ENCODE peak calls at places on chromosomes 4 and X, in five cellular contexts. One of them, this sample, is unnamed.

GRCh38 chr4:98573791-98574190 is 84.6 kb downstream of the TSPAN5 start:
- DNase-seq in GM23338: no peak
- DNase-seq in upper lobe of right lung: no peak
- DNase-seq in CD4-positive, alpha-beta T cell: no peak
- DNase-seq in HCT116: no peak
- DNase-seq in this sample: no peak

GRCh38 chr4:123406862-123407261 is 10.3 kb downstream of the SPRY1 start:
- DNase-seq in GM23338: no peak
- DNase-seq in CD4-positive, alpha-beta T cell: no peak
- DNase-seq in upper lobe of right lung: no peak
- DNase-seq in HCT116: no peak
- DNase-seq in this sample: no peak

GRCh38 chr4:81785338-81785737 is 313.6 kb upstream of the RASGEF1B start:
- DNase-seq in HCT116: no peak
- DNase-seq in CD4-positive, alpha-beta T cell: no peak
- DNase-seq in upper lobe of right lung: no peak
- DNase-seq in GM23338: no peak
- DNase-seq in this sample: no peak

GRCh38 chr4:155854597-155855226 is 11.4 kb downstream of the ASIC5 start:
- DNase-seq in upper lobe of right lung: no peak
- DNase-seq in GM23338: no peak
- DNase-seq in HCT116: no peak
- DNase-seq in CD4-positive, alpha-beta T cell: no peak
- DNase-seq in this sample: no peak

GRCh38 chr4:154164931-154165839 is 326.4 kb downstream of the DCHS2 start:
- DNase-seq in GM23338: no peak
- DNase-seq in upper lobe of right lung: no peak
- DNase-seq in HCT116: peak; percentile 86
- DNase-seq in CD4-positive, alpha-beta T cell: no peak
- DNase-seq in this sample: peak; percentile 74

GRCh38 chr4:188976644-188977115 is 837.4 kb downstream of the TRIML1 start:
- DNase-seq in upper lobe of right lung: no peak
- DNase-seq in CD4-positive, alpha-beta T cell: no peak
- DNase-seq in HCT116: no peak
- DNase-seq in GM23338: peak; percentile 84
- DNase-seq in this sample: no peak

GRCh38 chr4:83231620-83232056 is 53.0 kb downstream of the COQ2 start:
- DNase-seq in upper lobe of right lung: no peak
- DNase-seq in HCT116: no peak
- DNase-seq in GM23338: no peak
- DNase-seq in CD4-positive, alpha-beta T cell: no peak
- DNase-seq in this sample: no peak

GRCh38 chr4:17726911-17727310 is 54.5 kb downstream of the FAM184B start:
- DNase-seq in upper lobe of right lung: no peak
- DNase-seq in GM23338: no peak
- DNase-seq in CD4-positive, alpha-beta T cell: no peak
- DNase-seq in HCT116: no peak
- DNase-seq in this sample: no peak

GRCh38 chr4:93444860-93445259 is 383.7 kb upstream of the ATOH1 start:
- DNase-seq in GM23338: peak; percentile 8
- DNase-seq in CD4-positive, alpha-beta T cell: no peak
- DNase-seq in HCT116: no peak
- DNase-seq in upper lobe of right lung: no peak
- DNase-seq in this sample: no peak

GRCh38 chr4:72394264-72394663 is 174.8 kb downstream of the ADAMTS3 start:
- DNase-seq in CD4-positive, alpha-beta T cell: no peak
- DNase-seq in upper lobe of right lung: no peak
- DNase-seq in HCT116: no peak
- DNase-seq in GM23338: no peak
- DNase-seq in this sample: peak; percentile 74

GRCh38 chr4:98546910-98547544 is 111.4 kb downstream of the TSPAN5 start:
- DNase-seq in HCT116: no peak
- DNase-seq in GM23338: peak; percentile 45
- DNase-seq in CD4-positive, alpha-beta T cell: no peak
- DNase-seq in upper lobe of right lung: no peak
- DNase-seq in this sample: no peak

GRCh38 chr4:175440776-175441175 is 371.3 kb downstream of the GPM6A start:
- DNase-seq in HCT116: no peak
- DNase-seq in GM23338: no peak
- DNase-seq in upper lobe of right lung: no peak
- DNase-seq in CD4-positive, alpha-beta T cell: no peak
- DNase-seq in this sample: no peak

GRCh38 chr4:155604718-155605601 is 61.7 kb upstream of the GUCY1A1 start:
- DNase-seq in GM23338: no peak
- DNase-seq in HCT116: no peak
- DNase-seq in upper lobe of right lung: no peak
- DNase-seq in CD4-positive, alpha-beta T cell: no peak
- DNase-seq in this sample: no peak

GRCh38 chr4:46491455-46491854 is 101.5 kb upstream of the GABRA2 start:
- DNase-seq in GM23338: peak; percentile 52
- DNase-seq in upper lobe of right lung: no peak
- DNase-seq in CD4-positive, alpha-beta T cell: no peak
- DNase-seq in HCT116: no peak
- DNase-seq in this sample: no peak

GRCh38 chrX:153631931-153632611 is 14.9 kb upstream of the DUSP9 start:
- DNase-seq in HCT116: no peak
- DNase-seq in CD4-positive, alpha-beta T cell: no peak
- DNase-seq in GM23338: no peak
- DNase-seq in upper lobe of right lung: no peak
- DNase-seq in this sample: no peak

GRCh38 chrX:119853449-119853848 is 686 bp upstream of the UPF3B start:
- DNase-seq in CD4-positive, alpha-beta T cell: no peak
- DNase-seq in upper lobe of right lung: no peak
- DNase-seq in HCT116: no peak
- DNase-seq in GM23338: peak; percentile 11
- DNase-seq in this sample: no peak

GRCh38 chr4:931194-931959 is 739 bp downstream of the GAK start:
- DNase-seq in upper lobe of right lung: peak; percentile 74
- DNase-seq in GM23338: no peak
- DNase-seq in HCT116: no peak
- DNase-seq in CD4-positive, alpha-beta T cell: no peak
- DNase-seq in this sample: no peak

GRCh38 chr4:1405636-1406415 is 416 bp downstream of the NKX1-1 start:
- DNase-seq in GM23338: peak; percentile 65
- DNase-seq in CD4-positive, alpha-beta T cell: no peak
- DNase-seq in HCT116: no peak
- DNase-seq in upper lobe of right lung: peak; percentile 59
- DNase-seq in this sample: no peak

GRCh38 chr4:835148-836002 is 9.4 kb upstream of the CPLX1 start:
- DNase-seq in HCT116: no peak
- DNase-seq in upper lobe of right lung: peak; percentile 74
- DNase-seq in CD4-positive, alpha-beta T cell: no peak
- DNase-seq in GM23338: no peak
- DNase-seq in this sample: no peak

GRCh38 chr4:162682651-162683050 is 484.0 kb downstream of the NAF1 start:
- DNase-seq in HCT116: no peak
- DNase-seq in CD4-positive, alpha-beta T cell: no peak
- DNase-seq in upper lobe of right lung: no peak
- DNase-seq in GM23338: no peak
- DNase-seq in this sample: no peak

GRCh38 chr4:182537031-182537617 is 293.9 kb downstream of the TENM3 start:
- DNase-seq in CD4-positive, alpha-beta T cell: no peak
- DNase-seq in HCT116: no peak
- DNase-seq in GM23338: no peak
- DNase-seq in upper lobe of right lung: no peak
- DNase-seq in this sample: no peak
- H3K27ac ChIP-seq in CD4-positive, alpha-beta T cell: no peak overlapping the region
- H3K27ac ChIP-seq in HCT116: no peak overlapping the region
- H3K27ac ChIP-seq in GM23338: peak overlapping the region; percentile 90
- H3K27ac ChIP-seq in upper lobe of right lung: no peak overlapping the region
- H3K27ac ChIP-seq in this sample: no peak overlapping the region

GRCh38 chr4:8235686-8236085 is 33.9 kb upstream of the HTRA3 start:
- DNase-seq in upper lobe of right lung: no peak
- DNase-seq in CD4-positive, alpha-beta T cell: no peak
- DNase-seq in GM23338: no peak
- DNase-seq in HCT116: no peak
- DNase-seq in this sample: no peak
- H3K27ac ChIP-seq in upper lobe of right lung: no peak overlapping the region
- H3K27ac ChIP-seq in CD4-positive, alpha-beta T cell: no peak overlapping the region
- H3K27ac ChIP-seq in GM23338: no peak overlapping the region
- H3K27ac ChIP-seq in HCT116: no peak overlapping the region
- H3K27ac ChIP-seq in this sample: no peak overlapping the region

DNA sequence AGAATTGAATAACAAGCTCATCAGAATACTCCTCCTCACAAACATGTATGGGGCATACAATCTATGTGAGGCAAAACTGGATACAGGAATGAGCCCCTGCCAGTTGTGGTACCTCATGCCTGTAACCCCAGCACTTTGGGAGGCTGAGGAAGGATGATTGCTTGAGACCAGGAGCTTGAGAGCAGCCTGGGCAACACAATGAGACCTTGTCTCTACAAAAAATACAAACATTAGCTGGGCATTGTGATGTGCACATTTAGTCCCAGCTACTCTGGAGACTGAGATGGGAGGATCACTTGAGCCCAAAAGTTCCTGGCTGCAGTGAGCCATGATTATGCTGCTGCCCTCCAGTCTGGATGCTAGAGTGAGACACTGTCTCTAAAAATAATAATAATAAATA is 611.0 kb downstream of the NLGN4X start:
- DNase-seq in upper lobe of right lung: no peak
- DNase-seq in HCT116: no peak
- DNase-seq in CD4-positive, alpha-beta T cell: no peak
- DNase-seq in GM23338: no peak
- DNase-seq in this sample: no peak
- H3K27ac ChIP-seq in upper lobe of right lung: no peak overlapping the region
- H3K27ac ChIP-seq in HCT116: no peak overlapping the region
- H3K27ac ChIP-seq in CD4-positive, alpha-beta T cell: no peak overlapping the region
- H3K27ac ChIP-seq in GM23338: no peak overlapping the region
- H3K27ac ChIP-seq in this sample: no peak overlapping the region

GRCh38 chr4:80294206-80294605 is 27.7 kb downstream of the FGF5 start:
- DNase-seq in upper lobe of right lung: no peak
- DNase-seq in GM23338: no peak
- DNase-seq in CD4-positive, alpha-beta T cell: no peak
- DNase-seq in HCT116: no peak
- DNase-seq in this sample: no peak
- H3K27ac ChIP-seq in upper lobe of right lung: no peak overlapping the region
- H3K27ac ChIP-seq in GM23338: no peak overlapping the region
- H3K27ac ChIP-seq in CD4-positive, alpha-beta T cell: no peak overlapping the region
- H3K27ac ChIP-seq in HCT116: no peak overlapping the region
- H3K27ac ChIP-seq in this sample: no peak overlapping the region

DNA sequence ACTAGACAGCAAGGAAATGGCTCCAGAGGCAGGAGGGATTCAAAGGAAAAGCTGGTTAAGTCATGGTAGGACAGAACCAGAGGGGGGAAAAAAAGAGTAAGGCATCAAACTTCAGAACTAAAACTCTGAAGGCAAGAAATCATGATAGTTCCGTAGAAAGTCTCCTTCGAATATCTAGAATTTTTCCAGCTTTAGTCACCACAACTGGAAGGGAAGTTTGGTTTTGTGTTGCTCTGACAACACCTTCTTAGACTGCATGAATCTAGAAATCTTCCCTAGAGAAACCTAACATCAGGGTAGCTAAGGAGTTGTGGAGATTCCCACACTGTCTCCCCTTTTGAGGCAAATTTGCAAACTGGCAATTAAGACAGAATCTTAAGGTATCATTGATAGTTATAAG is 33.7 kb downstream of the AMMECR1 start:
- DNase-seq in GM23338: no peak
- DNase-seq in upper lobe of right lung: no peak
- DNase-seq in HCT116: no peak
- DNase-seq in CD4-positive, alpha-beta T cell: no peak
- DNase-seq in this sample: no peak
- H3K27ac ChIP-seq in GM23338: no peak overlapping the region
- H3K27ac ChIP-seq in upper lobe of right lung: no peak overlapping the region
- H3K27ac ChIP-seq in HCT116: no peak overlapping the region
- H3K27ac ChIP-seq in CD4-positive, alpha-beta T cell: no peak overlapping the region
- H3K27ac ChIP-seq in this sample: peak overlapping the region; percentile 89